ENCODE peak calls at places on chromosomes 2 and 18, in nine cellular contexts. One of them, this sample, is unnamed.
A peak's percentile ranks its signal among the peaks of the same experiment; 100 is the strongest.

GRCh38 chr18:49072940-49073339 is 122.2 kb upstream of the SMAD7 start:
- DNase-seq in SK-N-SH: no peak
- DNase-seq in Right ventricle myocardium superior: no peak
- DNase-seq in cardiac fibroblast: no peak
- DNase-seq in astrocyte of the cerebellum: no peak
- DNase-seq in mucosa of gallbladder: no peak
- DNase-seq in GM12878: no peak
- DNase-seq in aorta: no peak
- DNase-seq in NCI-H82: no peak
- DNase-seq in this sample: no peak

GRCh38 chr2:60476206-60476946 is 77.1 kb downstream of the BCL11A start:
- DNase-seq in SK-N-SH: no peak
- DNase-seq in Right ventricle myocardium superior: no peak
- DNase-seq in cardiac fibroblast: no peak
- DNase-seq in astrocyte of the cerebellum: no peak
- DNase-seq in mucosa of gallbladder: no peak
- DNase-seq in GM12878: no peak
- DNase-seq in aorta: no peak
- DNase-seq in NCI-H82: no peak
- DNase-seq in this sample: no peak

GRCh38 chr2:106566050-106566449 is 78.9 kb downstream of the CD8B2 start:
- DNase-seq in SK-N-SH: no peak
- DNase-seq in Right ventricle myocardium superior: no peak
- DNase-seq in cardiac fibroblast: no peak
- DNase-seq in astrocyte of the cerebellum: no peak
- DNase-seq in mucosa of gallbladder: peak; percentile 25
- DNase-seq in GM12878: no peak
- DNase-seq in aorta: peak; percentile 76
- DNase-seq in NCI-H82: peak; percentile 47
- DNase-seq in this sample: peak; percentile 74

GRCh38 chr2:211354481-211354880 is 798.1 kb downstream of the CPS1 start:
- DNase-seq in SK-N-SH: no peak
- DNase-seq in Right ventricle myocardium superior: no peak
- DNase-seq in cardiac fibroblast: no peak
- DNase-seq in astrocyte of the cerebellum: no peak
- DNase-seq in mucosa of gallbladder: no peak
- DNase-seq in GM12878: no peak
- DNase-seq in aorta: no peak
- DNase-seq in NCI-H82: no peak
- DNase-seq in this sample: no peak

GRCh38 chr2:177348090-177348489 is 44.5 kb upstream of the AGPS start:
- DNase-seq in SK-N-SH: no peak
- DNase-seq in Right ventricle myocardium superior: no peak
- DNase-seq in cardiac fibroblast: no peak
- DNase-seq in astrocyte of the cerebellum: no peak
- DNase-seq in mucosa of gallbladder: no peak
- DNase-seq in GM12878: no peak
- DNase-seq in aorta: no peak
- DNase-seq in NCI-H82: no peak
- DNase-seq in this sample: no peak

GRCh38 chr2:45009928-45010705 is 865 bp upstream of the SIX2 start:
- DNase-seq in SK-N-SH: peak; percentile 85
- DNase-seq in Right ventricle myocardium superior: peak; percentile 91
- DNase-seq in cardiac fibroblast: peak; percentile 97
- DNase-seq in astrocyte of the cerebellum: no peak
- DNase-seq in mucosa of gallbladder: no peak
- DNase-seq in GM12878: no peak
- DNase-seq in aorta: peak; percentile 93
- DNase-seq in NCI-H82: peak; percentile 71
- DNase-seq in this sample: peak; percentile 33

GRCh38 chr18:52541056-52541455 is 201.1 kb downstream of the DCC start:
- DNase-seq in SK-N-SH: no peak
- DNase-seq in Right ventricle myocardium superior: no peak
- DNase-seq in cardiac fibroblast: no peak
- DNase-seq in astrocyte of the cerebellum: no peak
- DNase-seq in mucosa of gallbladder: no peak
- DNase-seq in GM12878: no peak
- DNase-seq in aorta: no peak
- DNase-seq in NCI-H82: no peak
- DNase-seq in this sample: no peak

GRCh38 chr2:11343626-11344341 is 652 bp downstream of the ROCK2 start:
- DNase-seq in SK-N-SH: peak; percentile 81
- DNase-seq in Right ventricle myocardium superior: peak; percentile 64
- DNase-seq in cardiac fibroblast: peak; percentile 32
- DNase-seq in astrocyte of the cerebellum: no peak
- DNase-seq in mucosa of gallbladder: peak; percentile 38
- DNase-seq in GM12878: no peak
- DNase-seq in aorta: peak; percentile 64
- DNase-seq in NCI-H82: peak; percentile 68
- DNase-seq in this sample: peak; percentile 75

GRCh38 chr2:232658217-232658785 is 24.9 kb downstream of the EFHD1 start:
- DNase-seq in SK-N-SH: no peak
- DNase-seq in Right ventricle myocardium superior: no peak
- DNase-seq in cardiac fibroblast: no peak
- DNase-seq in astrocyte of the cerebellum: no peak
- DNase-seq in mucosa of gallbladder: no peak
- DNase-seq in GM12878: no peak
- DNase-seq in aorta: no peak
- DNase-seq in NCI-H82: peak; percentile 25
- DNase-seq in this sample: no peak

GRCh38 chr2:208584387-208584965 is 177.9 kb downstream of the PTH2R start:
- DNase-seq in SK-N-SH: no peak
- DNase-seq in Right ventricle myocardium superior: no peak
- DNase-seq in cardiac fibroblast: no peak
- DNase-seq in astrocyte of the cerebellum: no peak
- DNase-seq in mucosa of gallbladder: no peak
- DNase-seq in GM12878: no peak
- DNase-seq in aorta: no peak
- DNase-seq in NCI-H82: peak; percentile 68
- DNase-seq in this sample: peak; percentile 49

GRCh38 chr2:71552861-71553301 is 99.5 kb downstream of the DYSF start:
- DNase-seq in SK-N-SH: no peak
- DNase-seq in Right ventricle myocardium superior: peak; percentile 25
- DNase-seq in cardiac fibroblast: no peak
- DNase-seq in astrocyte of the cerebellum: no peak
- DNase-seq in mucosa of gallbladder: no peak
- DNase-seq in GM12878: no peak
- DNase-seq in aorta: peak; percentile 37
- DNase-seq in NCI-H82: no peak
- DNase-seq in this sample: no peak

GRCh38 chr18:42446195-42446594 is 491.2 kb downstream of the PIK3C3 start:
- DNase-seq in SK-N-SH: no peak
- DNase-seq in Right ventricle myocardium superior: no peak
- DNase-seq in cardiac fibroblast: peak; percentile 44
- DNase-seq in astrocyte of the cerebellum: peak; percentile 94
- DNase-seq in mucosa of gallbladder: no peak
- DNase-seq in GM12878: no peak
- DNase-seq in aorta: no peak
- DNase-seq in NCI-H82: no peak
- DNase-seq in this sample: no peak

GRCh38 chr2:230899786-230900185 is 25.3 kb downstream of the GPR55 start:
- DNase-seq in SK-N-SH: no peak
- DNase-seq in Right ventricle myocardium superior: no peak
- DNase-seq in cardiac fibroblast: no peak
- DNase-seq in astrocyte of the cerebellum: no peak
- DNase-seq in mucosa of gallbladder: no peak
- DNase-seq in GM12878: no peak
- DNase-seq in aorta: no peak
- DNase-seq in NCI-H82: no peak
- DNase-seq in this sample: no peak

GRCh38 chr2:236764716-236765115 is 195.1 kb downstream of the ACKR3 start:
- DNase-seq in SK-N-SH: no peak
- DNase-seq in Right ventricle myocardium superior: no peak
- DNase-seq in cardiac fibroblast: no peak
- DNase-seq in astrocyte of the cerebellum: no peak
- DNase-seq in mucosa of gallbladder: no peak
- DNase-seq in GM12878: no peak
- DNase-seq in aorta: no peak
- DNase-seq in NCI-H82: no peak
- DNase-seq in this sample: no peak

GRCh38 chr2:28152585-28153284 is 239.9 kb upstream of the FOSL2 start:
- DNase-seq in SK-N-SH: no peak
- DNase-seq in Right ventricle myocardium superior: no peak
- DNase-seq in cardiac fibroblast: peak; percentile 35
- DNase-seq in astrocyte of the cerebellum: peak; percentile 15
- DNase-seq in mucosa of gallbladder: no peak
- DNase-seq in GM12878: no peak
- DNase-seq in aorta: no peak
- DNase-seq in NCI-H82: no peak
- DNase-seq in this sample: no peak

GRCh38 chr18:55179460-55180195 is 220.4 kb upstream of the CCDC68 start:
- DNase-seq in SK-N-SH: no peak
- DNase-seq in Right ventricle myocardium superior: no peak
- DNase-seq in cardiac fibroblast: peak; percentile 51
- DNase-seq in astrocyte of the cerebellum: peak; percentile 44
- DNase-seq in mucosa of gallbladder: no peak
- DNase-seq in GM12878: no peak
- DNase-seq in aorta: no peak
- DNase-seq in NCI-H82: no peak
- DNase-seq in this sample: no peak

GRCh38 chr2:2243666-2244065 is 87.4 kb downstream of the MYT1L start:
- DNase-seq in SK-N-SH: no peak
- DNase-seq in Right ventricle myocardium superior: no peak
- DNase-seq in cardiac fibroblast: no peak
- DNase-seq in astrocyte of the cerebellum: no peak
- DNase-seq in mucosa of gallbladder: no peak
- DNase-seq in GM12878: no peak
- DNase-seq in aorta: no peak
- DNase-seq in NCI-H82: no peak
- DNase-seq in this sample: no peak

GRCh38 chr2:155748126-155748525 is 584.4 kb downstream of the NR4A2 start:
- DNase-seq in SK-N-SH: no peak
- DNase-seq in Right ventricle myocardium superior: no peak
- DNase-seq in cardiac fibroblast: no peak
- DNase-seq in astrocyte of the cerebellum: no peak
- DNase-seq in mucosa of gallbladder: no peak
- DNase-seq in GM12878: no peak
- DNase-seq in aorta: no peak
- DNase-seq in NCI-H82: peak; percentile 99
- DNase-seq in this sample: peak; percentile 91

GRCh38 chr2:111186933-111187332 is 66.2 kb downstream of the BCL2L11 start:
- DNase-seq in SK-N-SH: no peak
- DNase-seq in Right ventricle myocardium superior: no peak
- DNase-seq in cardiac fibroblast: no peak
- DNase-seq in astrocyte of the cerebellum: no peak
- DNase-seq in mucosa of gallbladder: no peak
- DNase-seq in GM12878: no peak
- DNase-seq in aorta: no peak
- DNase-seq in NCI-H82: no peak
- DNase-seq in this sample: no peak

GRCh38 chr2:190618030-190618429 is 30.9 kb upstream of the NAB1 start:
- DNase-seq in SK-N-SH: no peak
- DNase-seq in Right ventricle myocardium superior: no peak
- DNase-seq in cardiac fibroblast: no peak
- DNase-seq in astrocyte of the cerebellum: no peak
- DNase-seq in mucosa of gallbladder: no peak
- DNase-seq in GM12878: no peak
- DNase-seq in aorta: no peak
- DNase-seq in NCI-H82: no peak
- DNase-seq in this sample: no peak

GRCh38 chr2:86454238-86454637 is 13.1 kb downstream of the KDM3A start:
- DNase-seq in SK-N-SH: no peak
- DNase-seq in Right ventricle myocardium superior: no peak
- DNase-seq in cardiac fibroblast: no peak
- DNase-seq in astrocyte of the cerebellum: no peak
- DNase-seq in mucosa of gallbladder: no peak
- DNase-seq in GM12878: no peak
- DNase-seq in aorta: no peak
- DNase-seq in NCI-H82: no peak
- DNase-seq in this sample: no peak

GRCh38 chr18:23141022-23141999 is 6.0 kb downstream of the CABLES1 start:
- DNase-seq in SK-N-SH: peak; percentile 55
- DNase-seq in Right ventricle myocardium superior: peak; percentile 64
- DNase-seq in cardiac fibroblast: peak; percentile 39
- DNase-seq in astrocyte of the cerebellum: no peak
- DNase-seq in mucosa of gallbladder: peak; percentile 86
- DNase-seq in GM12878: no peak
- DNase-seq in aorta: peak; percentile 70
- DNase-seq in NCI-H82: no peak
- DNase-seq in this sample: no peak

This sample was measured in WERI-Rb-1.